ENCODE peak calls at places on chromosomes 1 and 21, in ten cellular contexts. One of them, this sample, is unnamed.

GRCh38 chr1:23129846-23130245 is 38.8 kb downstream of the LUZP1 start:
- DNase-seq in transverse colon: no peak
- DNase-seq in body of pancreas: no peak
- DNase-seq in esophagus squamous epithelium: no peak
- DNase-seq in prostate gland: no peak
- DNase-seq in Peyer's patch: no peak
- DNase-seq in GM12892: no peak
- DNase-seq in spleen: no peak
- DNase-seq in ovary: no peak
- DNase-seq in A549: no peak
- DNase-seq in this sample: no peak

GRCh38 chr1:64476251-64476952 is 6.5 kb downstream of the CACHD1 start:
- DNase-seq in ovary: no peak
- DNase-seq in Peyer's patch: no peak
- DNase-seq in body of pancreas: peak; percentile 13
- DNase-seq in esophagus squamous epithelium: no peak
- DNase-seq in GM12892: no peak
- DNase-seq in prostate gland: no peak
- DNase-seq in transverse colon: no peak
- DNase-seq in A549: no peak
- DNase-seq in spleen: no peak
- DNase-seq in this sample: no peak

GRCh38 chr1:207314836-207315235 is 6.6 kb upstream of the CD55 start:
- DNase-seq in Peyer's patch: no peak
- DNase-seq in esophagus squamous epithelium: no peak
- DNase-seq in ovary: no peak
- DNase-seq in body of pancreas: no peak
- DNase-seq in A549: no peak
- DNase-seq in spleen: no peak
- DNase-seq in transverse colon: no peak
- DNase-seq in prostate gland: no peak
- DNase-seq in GM12892: no peak
- DNase-seq in this sample: no peak

GRCh38 chr1:230379928-230380327 is 46.2 kb downstream of the PGBD5 start:
- DNase-seq in transverse colon: no peak
- DNase-seq in spleen: no peak
- DNase-seq in GM12892: no peak
- DNase-seq in A549: no peak
- DNase-seq in body of pancreas: no peak
- DNase-seq in ovary: no peak
- DNase-seq in esophagus squamous epithelium: no peak
- DNase-seq in Peyer's patch: no peak
- DNase-seq in prostate gland: no peak
- DNase-seq in this sample: no peak

GRCh38 chr1:98732985-98733781 is 71.7 kb downstream of the SNX7 start:
- DNase-seq in spleen: no peak
- DNase-seq in A549: peak; percentile 48
- DNase-seq in Peyer's patch: no peak
- DNase-seq in transverse colon: no peak
- DNase-seq in prostate gland: no peak
- DNase-seq in body of pancreas: peak; percentile 2
- DNase-seq in esophagus squamous epithelium: no peak
- DNase-seq in ovary: no peak
- DNase-seq in GM12892: no peak
- DNase-seq in this sample: no peak

GRCh38 chr1:200911361-200911760 is 16.7 kb downstream of the INAVA start:
- DNase-seq in ovary: no peak
- DNase-seq in prostate gland: no peak
- DNase-seq in esophagus squamous epithelium: no peak
- DNase-seq in transverse colon: no peak
- DNase-seq in GM12892: no peak
- DNase-seq in A549: no peak
- DNase-seq in body of pancreas: no peak
- DNase-seq in Peyer's patch: peak; percentile 48
- DNase-seq in spleen: peak; percentile 54
- DNase-seq in this sample: no peak

GRCh38 chr21:32747396-32747795 is 19.6 kb upstream of the SYNJ1 start:
- DNase-seq in ovary: no peak
- DNase-seq in Peyer's patch: no peak
- DNase-seq in GM12892: no peak
- DNase-seq in prostate gland: no peak
- DNase-seq in esophagus squamous epithelium: no peak
- DNase-seq in spleen: no peak
- DNase-seq in transverse colon: no peak
- DNase-seq in body of pancreas: no peak
- DNase-seq in A549: no peak
- DNase-seq in this sample: no peak

GRCh38 chr1:206498685-206499084 is 8.6 kb upstream of the RASSF5 start:
- DNase-seq in body of pancreas: no peak
- DNase-seq in transverse colon: no peak
- DNase-seq in GM12892: no peak
- DNase-seq in Peyer's patch: no peak
- DNase-seq in prostate gland: no peak
- DNase-seq in A549: no peak
- DNase-seq in ovary: no peak
- DNase-seq in esophagus squamous epithelium: no peak
- DNase-seq in spleen: peak; percentile 12
- DNase-seq in this sample: no peak

DNA sequence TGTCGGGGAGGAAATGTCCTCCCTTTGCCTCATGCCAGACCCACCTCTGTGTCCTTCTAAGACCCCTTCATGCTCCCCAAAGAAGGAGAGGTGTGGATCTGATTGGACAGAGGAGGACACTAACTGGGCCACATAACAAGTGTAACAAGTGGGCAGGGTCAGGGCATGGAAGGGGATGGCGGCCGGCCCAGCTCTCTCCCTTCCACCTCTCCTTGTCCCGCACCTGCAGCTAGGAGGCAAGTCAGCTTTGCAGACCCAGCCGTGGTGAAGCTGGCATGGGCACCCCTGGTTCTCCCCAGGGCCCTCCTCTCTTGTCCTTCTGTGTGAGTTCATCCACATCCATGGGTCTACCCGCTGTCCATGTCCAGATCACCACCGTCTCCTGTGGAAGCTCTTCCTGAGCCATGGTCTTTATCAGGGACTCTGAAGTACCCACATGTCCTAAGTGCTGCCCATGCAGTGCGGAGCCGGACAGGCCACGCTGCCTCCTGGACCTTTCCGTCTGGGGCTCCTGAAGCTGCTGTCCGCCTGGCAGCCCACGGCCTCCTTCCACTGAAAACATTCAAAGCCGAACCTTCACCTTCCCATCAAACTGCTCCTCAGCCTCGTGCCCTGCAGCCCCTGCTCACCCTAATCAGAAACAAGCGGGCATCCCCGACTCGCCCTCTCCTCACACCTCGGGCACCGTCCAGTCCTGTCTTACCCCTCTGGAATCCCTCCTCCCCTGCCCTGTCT is 460.5 kb downstream of the PTPRU start:
- DNase-seq in spleen: no peak
- DNase-seq in ovary: no peak
- DNase-seq in body of pancreas: no peak
- DNase-seq in transverse colon: no peak
- DNase-seq in GM12892: no peak
- DNase-seq in esophagus squamous epithelium: no peak
- DNase-seq in A549: no peak
- DNase-seq in Peyer's patch: no peak
- DNase-seq in prostate gland: no peak
- DNase-seq in this sample: no peak
- TF ChIP-seq POLR2A in spleen: no peak
- TF ChIP-seq POLR2A in ovary: no peak
- TF ChIP-seq POLR2A in body of pancreas: no peak
- TF ChIP-seq POLR2A in transverse colon: no peak
- TF ChIP-seq POLR2A in GM12892: no peak
- TF ChIP-seq POLR2A in esophagus squamous epithelium: no peak
- TF ChIP-seq POLR2A in A549: no peak
- TF ChIP-seq POLR2A in Peyer's patch: no peak
- TF ChIP-seq POLR2A in prostate gland: no peak
- TF ChIP-seq POLR2A in this sample: no peak

GRCh38 chr1:20486457-20487235 is 636 bp upstream of the CAMK2N1 start:
- DNase-seq in Peyer's patch: peak; percentile 94
- DNase-seq in esophagus squamous epithelium: no peak
- DNase-seq in spleen: no peak
- DNase-seq in body of pancreas: peak; percentile 63
- DNase-seq in GM12892: no peak
- DNase-seq in ovary: peak; percentile 91
- DNase-seq in A549: peak; percentile 75
- DNase-seq in prostate gland: peak; percentile 28
- DNase-seq in transverse colon: peak; percentile 91
- DNase-seq in this sample: no peak
- TF ChIP-seq POLR2A in Peyer's patch: peak; percentile 65
- TF ChIP-seq POLR2A in esophagus squamous epithelium: no peak
- TF ChIP-seq POLR2A in spleen: no peak
- TF ChIP-seq POLR2A in body of pancreas: no peak
- TF ChIP-seq POLR2A in GM12892: no peak
- TF ChIP-seq POLR2A in ovary: peak; percentile 77
- TF ChIP-seq POLR2A in A549: peak; percentile 17
- TF ChIP-seq POLR2A in prostate gland: no peak
- TF ChIP-seq POLR2A in transverse colon: peak; percentile 74
- TF ChIP-seq POLR2A in this sample: no peak

GRCh38 chr1:85200367-85200869 is 398 bp downstream of the SYDE2 start:
- DNase-seq in prostate gland: peak; percentile 38
- DNase-seq in A549: peak; percentile 28
- DNase-seq in ovary: no peak
- DNase-seq in body of pancreas: no peak
- DNase-seq in esophagus squamous epithelium: no peak
- DNase-seq in GM12892: no peak
- DNase-seq in transverse colon: peak; percentile 46
- DNase-seq in Peyer's patch: peak; percentile 69
- DNase-seq in spleen: no peak
- DNase-seq in this sample: no peak

GRCh38 chr1:85202864-85203255 is 2.0 kb upstream of the SYDE2 start:
- DNase-seq in GM12892: no peak
- DNase-seq in prostate gland: no peak
- DNase-seq in ovary: no peak
- DNase-seq in body of pancreas: no peak
- DNase-seq in Peyer's patch: no peak
- DNase-seq in A549: no peak
- DNase-seq in transverse colon: no peak
- DNase-seq in spleen: no peak
- DNase-seq in esophagus squamous epithelium: no peak
- DNase-seq in this sample: no peak

GRCh38 chr1:85202092-85202863 is 1.5 kb upstream of the SYDE2 start:
- DNase-seq in spleen: no peak
- DNase-seq in GM12892: no peak
- DNase-seq in transverse colon: no peak
- DNase-seq in Peyer's patch: no peak
- DNase-seq in prostate gland: no peak
- DNase-seq in esophagus squamous epithelium: no peak
- DNase-seq in A549: no peak
- DNase-seq in body of pancreas: peak; percentile 58
- DNase-seq in ovary: no peak
- DNase-seq in this sample: peak; percentile 33

GRCh38 chr1:85200870-85201339 is at the start of gene SYDE2:
- DNase-seq in ovary: peak; percentile 76
- DNase-seq in A549: peak; percentile 75
- DNase-seq in GM12892: peak; percentile 69
- DNase-seq in spleen: peak; percentile 93
- DNase-seq in transverse colon: peak; percentile 84
- DNase-seq in prostate gland: peak; percentile 71
- DNase-seq in esophagus squamous epithelium: peak; percentile 16
- DNase-seq in body of pancreas: peak; percentile 88
- DNase-seq in Peyer's patch: peak; percentile 89
- DNase-seq in this sample: peak; percentile 92

DNA sequence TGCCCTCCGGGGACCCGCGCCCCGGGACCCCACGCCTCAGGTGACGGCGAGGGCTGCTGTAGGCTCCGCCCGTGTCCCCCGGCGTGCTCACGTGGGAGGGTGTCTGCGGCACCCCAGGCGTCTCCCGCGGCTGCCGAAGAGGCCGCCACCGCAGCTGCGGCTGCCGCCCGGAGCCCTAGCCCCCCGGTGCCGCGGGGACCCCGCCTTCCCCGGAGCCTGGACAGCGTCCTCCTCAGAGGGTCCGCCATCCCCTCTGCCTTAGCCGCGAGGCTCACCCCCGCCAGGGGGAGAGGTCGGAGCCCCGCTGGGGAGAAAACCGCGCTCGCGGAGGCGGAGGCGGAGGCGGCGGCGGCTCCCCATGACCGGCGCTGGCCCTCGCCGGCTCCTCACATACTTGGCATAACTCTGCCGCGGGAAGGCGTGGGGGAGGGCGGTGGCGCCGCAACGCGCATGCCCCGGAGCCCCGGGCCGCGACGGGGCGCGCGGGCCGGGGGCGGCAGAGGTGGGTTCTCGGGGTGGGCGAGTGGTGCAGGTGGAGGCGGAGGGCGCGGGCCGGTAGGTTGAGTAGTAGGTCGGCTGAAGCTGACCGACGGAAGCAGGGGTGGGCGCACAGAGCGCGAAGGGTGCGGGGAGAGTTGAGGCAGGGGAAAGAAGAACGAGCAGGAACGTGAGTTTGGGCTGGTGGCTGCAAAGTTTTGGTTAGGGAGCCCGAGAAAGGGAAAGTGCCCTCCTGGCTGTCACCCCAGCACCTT is 700 bp upstream of the SYDE2 start:
- DNase-seq in body of pancreas: peak; percentile 77
- DNase-seq in spleen: peak; percentile 91
- DNase-seq in GM12892: peak; percentile 54
- DNase-seq in transverse colon: peak; percentile 76
- DNase-seq in ovary: peak; percentile 77
- DNase-seq in Peyer's patch: peak; percentile 83
- DNase-seq in prostate gland: peak; percentile 66
- DNase-seq in A549: peak; percentile 58
- DNase-seq in esophagus squamous epithelium: no peak
- DNase-seq in this sample: peak; percentile 76
- TF ChIP-seq POLR2A in body of pancreas: peak; percentile 76
- TF ChIP-seq POLR2A in spleen: no peak
- TF ChIP-seq POLR2A in GM12892: no peak
- TF ChIP-seq POLR2A in transverse colon: peak; percentile 68
- TF ChIP-seq POLR2A in ovary: peak; percentile 47
- TF ChIP-seq POLR2A in Peyer's patch: no peak
- TF ChIP-seq POLR2A in prostate gland: peak; percentile 74
- TF ChIP-seq POLR2A in A549: peak; percentile 41
- TF ChIP-seq POLR2A in esophagus squamous epithelium: peak; percentile 34
- TF ChIP-seq POLR2A in this sample: peak; percentile 38

DNA sequence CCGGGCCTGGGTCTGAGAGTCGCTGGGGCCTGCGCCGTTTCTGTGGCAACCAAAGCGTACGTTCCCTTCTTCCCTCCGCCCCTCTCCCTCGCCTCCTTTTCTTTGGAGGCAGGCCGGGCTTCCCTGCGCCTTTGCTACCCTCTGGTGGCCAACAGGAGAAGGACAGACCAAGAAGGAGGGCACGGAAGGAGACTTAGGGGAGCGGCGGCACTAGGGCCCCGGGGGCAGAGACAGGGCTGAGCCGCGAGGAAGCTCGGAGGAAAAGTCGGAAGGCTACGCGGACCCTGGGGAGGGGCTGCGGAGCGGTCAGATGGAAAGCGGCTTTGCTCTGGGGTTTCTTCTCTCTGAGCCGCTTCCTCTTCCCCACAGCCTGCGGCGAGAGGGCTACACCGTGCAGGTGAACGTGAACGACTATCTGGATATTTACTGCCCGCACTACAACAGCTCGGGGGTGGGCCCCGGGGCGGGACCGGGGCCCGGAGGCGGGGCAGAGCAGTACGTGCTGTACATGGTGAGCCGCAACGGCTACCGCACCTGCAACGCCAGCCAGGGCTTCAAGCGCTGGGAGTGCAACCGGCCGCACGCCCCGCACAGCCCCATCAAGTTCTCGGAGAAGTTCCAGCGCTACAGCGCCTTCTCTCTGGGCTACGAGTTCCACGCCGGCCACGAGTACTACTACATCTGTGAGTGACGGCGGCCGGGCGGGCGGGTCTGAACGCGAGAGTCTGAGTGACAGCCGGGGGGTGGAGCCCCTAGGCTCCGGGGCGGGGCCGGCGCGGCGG is 6.3 kb downstream of the EFNA3 start:
- DNase-seq in spleen: peak; percentile 98
- DNase-seq in body of pancreas: peak; percentile 95
- DNase-seq in prostate gland: peak; percentile 93
- DNase-seq in esophagus squamous epithelium: peak; percentile 69
- DNase-seq in A549: peak; percentile 95
- DNase-seq in GM12892: peak; percentile 96
- DNase-seq in transverse colon: peak; percentile 94
- DNase-seq in Peyer's patch: peak; percentile 97
- DNase-seq in ovary: peak; percentile 90
- DNase-seq in this sample: peak; percentile 93
- TF ChIP-seq POLR2A in spleen: no peak
- TF ChIP-seq POLR2A in body of pancreas: peak; percentile 63
- TF ChIP-seq POLR2A in prostate gland: peak; percentile 56
- TF ChIP-seq POLR2A in esophagus squamous epithelium: no peak
- TF ChIP-seq POLR2A in A549: peak; percentile 11
- TF ChIP-seq POLR2A in GM12892: no peak
- TF ChIP-seq POLR2A in transverse colon: peak; percentile 83
- TF ChIP-seq POLR2A in Peyer's patch: peak; percentile 72
- TF ChIP-seq POLR2A in ovary: peak; percentile 10
- TF ChIP-seq POLR2A in this sample: peak; percentile 29